ENCODE peak calls at places on chromosomes 6 and 20, in six cellular contexts. N is Peyer's patch; C is naive thymus-derived CD8-positive, alpha-beta T cell; R is GM03348; Y is RCC 7860; H is Jurkat, Clone E6-1. M is an unnamed sample.

GRCh38 chr20:51562027-51562333 is 19.5 kb upstream of the NFATC2 start:
- DNase-seq in N (no peak), R (no peak), Y (no peak), H (no peak), C (no peak), M (no peak)

GRCh38 chr6:148199584-148199983 is 143.1 kb upstream of the SASH1 start:
- DNase-seq in Y (no peak), H (no peak), N (no peak), C (no peak), R (no peak), M (no peak)

GRCh38 chr20:62344782-62345181 is 22.3 kb downstream of the LAMA5 start:
- DNase-seq in N (no peak), Y (no peak), C (no peak), R (no peak), H (no peak), M (no peak)

GRCh38 chr6:2658788-2659187 is 91.9 kb downstream of the MYLK4 start:
- DNase-seq in C (no peak), N (no peak), H (no peak), R (no peak), Y (peak), M (no peak)

GRCh38 chr6:119284861-119285521 is 64.6 kb downstream of the MAN1A1 start:
- DNase-seq in Y (no peak), C (no peak), H (no peak), N (no peak), R (no peak), M (peak)

GRCh38 chr20:41770427-41770826 is 152.2 kb upstream of the CHD6 start:
- DNase-seq in H (no peak), C (no peak), Y (no peak), R (no peak), N (no peak), M (no peak)

GRCh38 chr6:44028767-44029166 is 98.5 kb downstream of the MRPL14 start:
- DNase-seq in R (peak), C (no peak), N (no peak), H (no peak), Y (no peak), M (no peak)

GRCh38 chr6:167800549-167800948 is 26.2 kb upstream of the AFDN start:
- DNase-seq in Y (no peak), N (no peak), R (no peak), H (no peak), C (no peak), M (no peak)

GRCh38 chr20:58712116-58712822 is 19.7 kb downstream of the NPEPL1 start:
- DNase-seq in H (no peak), R (peak), Y (no peak), N (peak), C (no peak), M (no peak)

GRCh38 chr6:137167702-137168377 is 5.6 kb downstream of the IL22RA2 start:
- DNase-seq in C (no peak), Y (no peak), H (no peak), R (no peak), N (no peak), M (no peak)

GRCh38 chr6:11752350-11752749 is 26.3 kb downstream of the ADTRP start:
- DNase-seq in R (peak), C (no peak), H (no peak), Y (no peak), N (no peak), M (no peak)

GRCh38 chr6:158630944-158631616 is 13.5 kb downstream of the DYNLT1 start:
- DNase-seq in H (no peak), C (no peak), N (peak), R (peak), Y (no peak), M (no peak)

GRCh38 chr6:26024651-26025046 is 62.0 kb downstream of the TRIM38 start:
- DNase-seq in R (no peak), H (no peak), Y (no peak), C (no peak), N (no peak), M (no peak)

GRCh38 chr6:154481541-154482013 is 28.9 kb downstream of the CNKSR3 start:
- DNase-seq in Y (no peak), R (no peak), N (no peak), C (no peak), H (no peak), M (no peak)

GRCh38 chr20:16749573-16749972 is 1.4 kb downstream of the OTOR start:
- DNase-seq in C (no peak), R (no peak), Y (no peak), H (no peak), N (no peak), M (no peak)

GRCh38 chr20:3786126-3786484 is 435 bp downstream of the CENPB start:
- DNase-seq in R (peak), N (peak), C (no peak), H (no peak), Y (no peak), M (peak)

GRCh38 chr20:48789185-48789668 is 38.6 kb downstream of the PREX1 start:
- DNase-seq in H (no peak), R (no peak), N (no peak), C (no peak), Y (no peak), M (no peak)

GRCh38 chr6:143609501-143609900 is 68.3 kb upstream of the PHACTR2 start:
- DNase-seq in H (no peak), N (no peak), Y (no peak), R (no peak), C (no peak), M (no peak)

GRCh38 chr20:53767206-53767924 is 173.7 kb upstream of the ZNF217 start:
- DNase-seq in R (no peak), H (no peak), Y (no peak), N (no peak), C (no peak), M (no peak)

GRCh38 chr6:77341058-77341986 is 122.0 kb downstream of the HTR1B start:
- DNase-seq in N (no peak), R (no peak), H (no peak), C (no peak), Y (no peak), M (no peak)

GRCh38 chr6:25404693-25405169 is 125.6 kb downstream of the CARMIL1 start:
- DNase-seq in Y (no peak), N (peak), H (no peak), C (peak), R (no peak), M (peak)

GRCh38 chr20:32386091-32386490 is 28.0 kb downstream of the ASXL1 start:
- DNase-seq in N (no peak), H (no peak), R (peak), C (no peak), Y (no peak), M (no peak)

GRCh38 chr20:8780926-8781325 is 288.0 kb upstream of the PLCB4 start:
- DNase-seq in H (no peak), R (no peak), C (no peak), Y (no peak), N (no peak), M (no peak)

GRCh38 chr6:16737389-16737788 is 23.9 kb downstream of the ATXN1 start:
- DNase-seq in H (no peak), R (peak), Y (no peak), C (no peak), N (no peak), M (no peak)

GRCh38 chr20:25248501-25249172 is 752 bp downstream of the PYGB start:
- DNase-seq in Y (no peak), C (peak), R (peak), H (no peak), N (peak), M (peak)

GRCh38 chr6:152161501-152161900 is 354.0 kb downstream of the ESR1 start:
- DNase-seq in H (no peak), C (no peak), R (peak), N (no peak), Y (no peak), M (no peak)

GRCh38 chr6:2738373-2738979 is 12.2 kb downstream of the MYLK4 start:
- DNase-seq in H (peak), Y (no peak), R (peak), C (peak), N (peak), M (peak)

GRCh38 chr6:69084746-69085335 is 449.8 kb downstream of the ADGRB3 start:
- DNase-seq in R (no peak), H (no peak), C (no peak), N (no peak), Y (peak), M (no peak)

GRCh38 chr20:9220874-9221547 is 152.1 kb downstream of the PLCB4 start:
- DNase-seq in H (no peak), C (no peak), R (peak), N (no peak), Y (peak), M (no peak)

GRCh38 chr6:26057899-26058298 is 29.3 kb upstream of the HFE start:
- DNase-seq in Y (no peak), R (no peak), N (no peak), H (no peak), C (no peak), M (no peak)

GRCh38 chr20:58634121-58634817 is 16.8 kb upstream of the STX16 start:
- DNase-seq in Y (no peak), C (peak), N (no peak), H (no peak), R (no peak), M (peak)

GRCh38 chr6:40477246-40478126 is 109.7 kb downstream of the LRFN2 start:
- DNase-seq in Y (no peak), C (peak), R (no peak), H (peak), N (peak), M (no peak)

GRCh38 chr6:6686748-6687601 is 98.5 kb downstream of the LY86 start:
- DNase-seq in C (no peak), Y (peak), H (no peak), R (peak), N (peak), M (no peak)

GRCh38 chr20:14775778-14776177 is 438.4 kb upstream of the FLRT3 start:
- DNase-seq in Y (no peak), H (no peak), C (no peak), N (peak), R (peak), M (no peak)

GRCh38 chr20:25226433-25227316 is 21.2 kb upstream of the PYGB start:
- DNase-seq in N (no peak), H (no peak), R (no peak), Y (no peak), C (no peak), M (no peak)

GRCh38 chr20:64217539-64217938 is 38.0 kb upstream of the PCMTD2 start:
- DNase-seq in Y (no peak), N (no peak), C (no peak), H (no peak), R (no peak), M (no peak)

GRCh38 chr20:6665161-6665560 is 102.3 kb upstream of the BMP2 start:
- DNase-seq in C (no peak), Y (no peak), N (no peak), H (no peak), R (no peak), M (no peak)